ENCODE peak calls at places on chromosomes 7 and 10, in eight cellular contexts. I is HepG2, Q is IMR-90, A is WTC11, G is SK-N-SH, F is A549, K is H1, P is GM12878. O is an unnamed sample.

GRCh38 chr7:1897861-1898627 is 228.0 kb downstream of the ELFN1 start:
- DNase-seq in F (no peak), A (no peak), K (no peak), P (no peak), I (no peak), G (no peak), Q (no peak), O (no peak)

GRCh38 chr10:119919823-119920222 is 27.3 kb downstream of the SEC23IP start:
- DNase-seq in Q (no peak), F (no peak), A (no peak), G (no peak), K (no peak), P (peak; percentile 13), I (no peak), O (no peak)

GRCh38 chr10:97708976-97709745 is 4.4 kb upstream of the MARVELD1 start:
- DNase-seq in G (peak; percentile 58), K (no peak), I (peak; percentile 43), P (no peak), Q (peak; percentile 88), F (peak; percentile 57), A (peak; percentile 74), O (peak; percentile 62)

GRCh38 chr7:41058986-41059741 is 643.7 kb downstream of the INHBA start:
- DNase-seq in A (peak; percentile 44), P (no peak), G (no peak), F (no peak), Q (peak; percentile 51), I (no peak), K (peak; percentile 44), O (no peak)

GRCh38 chr7:157684596-157685429 is 348.0 kb downstream of the DNAJB6 start:
- DNase-seq in F (no peak), Q (no peak), A (peak; percentile 47), G (peak; percentile 42), K (no peak), P (no peak), I (no peak), O (no peak)

GRCh38 chr10:94641480-94641879 is 42.0 kb upstream of the CYP2C18 start:
- DNase-seq in A (no peak), F (no peak), I (no peak), K (no peak), P (no peak), G (no peak), Q (no peak), O (no peak)

GRCh38 chr10:56481521-56482091 is 120.5 kb upstream of the ZWINT start:
- DNase-seq in I (no peak), F (no peak), A (no peak), P (no peak), K (no peak), G (no peak), Q (no peak), O (no peak)

GRCh38 chr10:117541909-117542705 is 439 bp upstream of the EMX2 start:
- DNase-seq in A (peak; percentile 86), G (peak; percentile 84), K (no peak), F (peak; percentile 52), I (no peak), P (no peak), Q (peak; percentile 2), O (peak; percentile 38)

GRCh38 chr7:107063245-107064120 is 19.0 kb downstream of the PRKAR2B start:
- DNase-seq in K (no peak), Q (no peak), P (no peak), F (no peak), G (no peak), I (no peak), A (no peak), O (no peak)

GRCh38 chr10:58733436-58733835 is 220.8 kb downstream of the BICC1 start:
- DNase-seq in A (no peak), K (no peak), I (no peak), P (no peak), Q (no peak), G (no peak), F (no peak), O (no peak)

GRCh38 chr7:5296627-5297226 is 14.0 kb downstream of the SLC29A4 start:
- DNase-seq in F (no peak), I (no peak), G (peak; percentile 93), Q (no peak), K (peak; percentile 72), P (peak; percentile 1), A (peak; percentile 88), O (peak; percentile 92)

GRCh38 chr7:143929224-143929920 is 5.7 kb upstream of the OR2F2 start:
- DNase-seq in F (no peak), K (no peak), G (no peak), A (no peak), Q (peak; percentile 12), P (no peak), I (no peak), O (no peak)

GRCh38 chr7:75039166-75039565 is 34.4 kb downstream of the RCC1L start:
- DNase-seq in A (no peak), Q (peak; percentile 24), G (no peak), P (no peak), I (no peak), F (no peak), K (no peak), O (no peak)

GRCh38 chr7:75028299-75028698 is 45.3 kb downstream of the RCC1L start:
- DNase-seq in I (no peak), Q (no peak), F (no peak), K (no peak), A (no peak), P (no peak), G (no peak), O (no peak)

GRCh38 chr7:75033064-75033463 is 40.5 kb downstream of the RCC1L start:
- DNase-seq in F (peak; percentile 43), I (peak; percentile 18), P (no peak), A (peak; percentile 67), G (peak; percentile 74), K (peak; percentile 21), Q (no peak), O (peak; percentile 73)

GRCh38 chr7:75038508-75038907 is 35.1 kb downstream of the RCC1L start:
- DNase-seq in P (no peak), A (no peak), G (peak; percentile 60), F (no peak), K (no peak), I (no peak), Q (no peak), O (no peak)

GRCh38 chr7:75033826-75034225 is 39.8 kb downstream of the RCC1L start:
- DNase-seq in A (no peak), K (no peak), G (no peak), F (no peak), Q (no peak), I (no peak), P (no peak), O (no peak)
- TF ChIP-seq USF2 in A (no peak), K (no peak), G (no peak), F (no peak), Q (no peak), I (no peak), P (no peak), O (no peak)

DNA sequence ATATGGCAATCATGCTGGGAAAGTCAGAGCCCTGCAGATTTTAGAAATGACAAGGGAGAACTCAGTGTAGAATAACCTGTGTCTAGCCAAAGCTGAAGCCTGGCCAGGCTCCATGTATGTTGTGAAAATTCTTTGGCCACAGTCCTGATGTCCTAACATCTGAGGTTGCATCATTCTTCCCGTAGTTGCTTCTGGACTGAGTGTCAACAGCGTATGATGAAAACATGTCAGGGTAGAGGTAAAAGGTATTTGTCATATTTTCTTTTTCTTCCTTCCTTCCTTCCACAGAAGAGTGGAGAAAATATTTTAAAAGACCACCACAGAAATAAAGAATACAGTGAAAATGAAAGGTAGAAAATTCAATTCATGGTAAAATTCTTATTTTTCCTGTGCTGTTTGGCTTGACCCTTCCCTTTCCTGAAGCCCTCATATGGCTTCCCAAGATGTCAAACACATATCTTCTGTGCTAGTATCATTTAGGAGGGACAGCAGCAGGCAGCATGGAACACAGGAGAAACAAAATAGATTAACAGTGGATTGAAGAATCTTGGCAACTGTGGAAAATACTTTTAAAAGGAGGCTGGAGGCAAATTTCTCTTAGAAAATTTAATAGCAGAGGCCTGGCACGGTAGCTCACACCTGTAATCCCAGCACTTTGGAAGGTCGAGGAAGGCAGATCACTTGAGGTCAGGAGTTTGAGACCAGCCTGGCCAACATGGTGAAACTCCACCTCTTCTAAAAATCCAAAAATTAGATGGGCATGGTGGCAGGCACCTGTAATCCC is 18.9 kb upstream of the NRBF2 start:
- DNase-seq in Q (peak; percentile 88), P (no peak), K (no peak), I (peak; percentile 72), G (no peak), F (no peak), A (no peak), O (no peak)
- TF ChIP-seq USF2 in Q (no peak), P (no peak), K (no peak), I (no peak), G (no peak), F (no peak), A (no peak), O (no peak)

DNA sequence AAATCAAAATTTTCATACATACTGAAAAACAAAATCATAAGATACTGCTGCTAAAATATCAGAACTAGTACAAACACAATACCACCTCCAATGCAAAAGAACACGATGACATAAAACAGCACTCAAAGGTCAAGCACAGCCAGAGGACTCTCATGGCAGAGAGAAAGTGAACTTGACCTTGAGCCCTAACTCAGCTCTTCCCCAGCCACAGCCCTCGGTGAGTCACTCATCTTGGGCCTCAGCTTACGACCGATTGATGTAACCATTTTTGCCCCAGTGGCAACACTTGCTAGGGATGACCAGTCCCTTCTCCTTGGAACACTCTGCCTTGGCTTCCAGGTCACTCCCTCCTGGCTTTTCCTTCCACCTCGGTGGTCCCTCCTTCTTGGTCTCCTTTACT is 77.8 kb downstream of the JAZF1 start:
- DNase-seq in I (peak; percentile 5), A (no peak), Q (peak; percentile 84), K (no peak), P (no peak), G (no peak), F (peak; percentile 28), O (no peak)
- TF ChIP-seq USF2 in I (no peak), A (no peak), Q (no peak), K (no peak), P (no peak), G (no peak), F (no peak), O (no peak)

GRCh38 chr7:131652934-131653333 is 96.5 kb upstream of the PODXL start:
- DNase-seq in Q (no peak), K (no peak), G (no peak), F (no peak), P (no peak), I (no peak), A (no peak), O (no peak)

GRCh38 chr7:131654249-131654558 is 97.8 kb upstream of the PODXL start:
- DNase-seq in I (no peak), A (no peak), K (no peak), G (no peak), F (no peak), Q (no peak), P (no peak), O (no peak)

GRCh38 chr7:131653418-131654248 is 97.2 kb upstream of the PODXL start:
- DNase-seq in A (no peak), F (peak; percentile 59), I (no peak), K (no peak), G (peak; percentile 30), P (no peak), Q (peak; percentile 41), O (no peak)

GRCh38 chr7:131649879-131650278 is 93.5 kb upstream of the PODXL start:
- DNase-seq in P (no peak), F (no peak), I (no peak), G (no peak), A (no peak), Q (no peak), K (no peak), O (no peak)

DNA sequence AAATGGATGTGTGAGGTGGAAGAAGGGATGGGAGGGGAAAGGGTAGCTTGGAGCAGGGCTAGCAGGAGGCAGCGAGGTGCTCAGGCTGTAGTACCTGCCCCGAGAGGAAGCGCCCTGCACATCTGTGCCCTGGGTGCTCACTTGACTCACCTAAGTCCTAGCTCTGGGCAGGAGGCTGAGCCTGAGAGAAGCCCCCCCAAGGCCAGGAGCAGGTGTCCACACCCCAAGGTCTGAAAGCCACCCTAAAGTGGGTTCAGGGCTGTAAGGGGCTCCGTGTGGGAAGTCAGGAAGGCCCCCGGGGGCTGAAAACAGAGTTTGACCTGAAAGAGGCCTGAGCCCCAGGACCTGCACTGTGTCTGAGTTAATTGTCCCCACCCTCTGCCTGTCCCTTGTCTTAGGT is 95.8 kb upstream of the PODXL start:
- DNase-seq in A (no peak), P (no peak), F (no peak), G (no peak), K (no peak), Q (no peak), I (no peak), O (no peak)
- TF ChIP-seq USF2 in A (no peak), P (no peak), F (no peak), G (no peak), K (no peak), Q (no peak), I (no peak), O (no peak)